ENCODE peak calls at places on chromosomes 12 and 14, in seven cellular contexts. V, O, H, L, J, W and C are unnamed samples.

GRCh38 chr14:68949236-68949965 is 29.7 kb downstream of the ACTN1 start:
- DNase-seq in V (no peak), O (no peak), H (no peak), L (no peak), J (no peak), W (peak), C (no peak)

GRCh38 chr12:98572010-98572409 is 21.5 kb upstream of the SLC25A3 start:
- DNase-seq in V (no peak), O (no peak), H (no peak), L (no peak), J (no peak), W (no peak), C (no peak)

GRCh38 chr12:104668274-104668718 is 211.5 kb downstream of the CHST11 start:
- DNase-seq in V (no peak), O (no peak), H (peak), L (no peak), J (no peak), W (no peak), C (peak)

GRCh38 chr14:100065161-100065871 is at the start of gene EVL:
- DNase-seq in V (no peak), O (no peak), H (no peak), L (peak), J (peak), W (no peak), C (no peak)

GRCh38 chr12:107027304-107028053 is 40.5 kb upstream of the MTERF2 start:
- DNase-seq in V (peak), O (no peak), H (peak), L (no peak), J (no peak), W (peak), C (peak)

GRCh38 chr12:45658066-45658465 is 71.4 kb upstream of the ARID2 start:
- DNase-seq in V (no peak), O (no peak), H (no peak), L (no peak), J (no peak), W (no peak), C (no peak)

GRCh38 chr14:105162374-105162979 is 6.1 kb downstream of the JAG2 start:
- DNase-seq in V (no peak), O (peak), H (no peak), L (no peak), J (no peak), W (no peak), C (no peak)

GRCh38 chr12:14514154-14514842 is 53.4 kb downstream of the PLBD1 start:
- DNase-seq in V (no peak), O (no peak), H (no peak), L (no peak), J (no peak), W (peak), C (peak)

GRCh38 chr12:56957229-56958052 is at the start of gene RDH16:
- DNase-seq in V (no peak), O (peak), H (no peak), L (no peak), J (no peak), W (no peak), C (no peak)

GRCh38 chr14:32608880-32609279 is 279.8 kb downstream of the AKAP6 start:
- DNase-seq in V (peak), O (no peak), H (no peak), L (no peak), J (no peak), W (peak), C (peak)

GRCh38 chr14:34682787-34683321 is 31.5 kb downstream of the CFL2 start:
- DNase-seq in V (no peak), O (no peak), H (no peak), L (no peak), J (no peak), W (no peak), C (peak)

GRCh38 chr12:100826323-100826722 is 31.7 kb downstream of the ANO4 start:
- DNase-seq in V (peak), O (no peak), H (peak), L (peak), J (no peak), W (peak), C (peak)

GRCh38 chr12:5301539-5301938 is 130.4 kb upstream of the NTF3 start:
- DNase-seq in V (no peak), O (no peak), H (no peak), L (no peak), J (no peak), W (no peak), C (no peak)

GRCh38 chr12:65093571-65093970 is 27.5 kb downstream of the WIF1 start:
- DNase-seq in V (no peak), O (no peak), H (no peak), L (no peak), J (no peak), W (peak), C (no peak)

GRCh38 chr14:89613260-89614008 is 196.4 kb upstream of the FOXN3 start:
- DNase-seq in V (no peak), O (no peak), H (no peak), L (no peak), J (no peak), W (no peak), C (no peak)

GRCh38 chr14:55129086-55129427 is at the start of gene LGALS3:
- DNase-seq in V (no peak), O (no peak), H (peak), L (peak), J (peak), W (peak), C (peak)

GRCh38 chr12:56266634-56267442 is at the start of gene COQ10A:
- DNase-seq in V (peak), O (no peak), H (peak), L (peak), J (peak), W (peak), C (peak)

GRCh38 chr12:92784795-92785562 is 82.2 kb downstream of the PLEKHG7 start:
- DNase-seq in V (peak), O (no peak), H (no peak), L (no peak), J (no peak), W (peak), C (peak)

GRCh38 chr14:78519863-78520262 is 349.7 kb downstream of the NRXN3 start:
- DNase-seq in V (peak), O (no peak), H (no peak), L (no peak), J (no peak), W (peak), C (peak)

GRCh38 chr14:36942522-36943245 is 229.7 kb downstream of the SLC25A21 start:
- DNase-seq in V (no peak), O (no peak), H (no peak), L (no peak), J (no peak), W (peak), C (peak)

GRCh38 chr12:52025301-52026172 is 18.8 kb downstream of the TAMALIN start:
- DNase-seq in V (peak), O (no peak), H (peak), L (peak), J (peak), W (peak), C (peak)

GRCh38 chr14:94355191-94355794 is 32.2 kb upstream of the SERPINA6 start:
- DNase-seq in V (no peak), O (no peak), H (no peak), L (peak), J (no peak), W (peak), C (peak)

GRCh38 chr12:93244514-93245077 is 133.1 kb upstream of the NUDT4 start:
- DNase-seq in V (no peak), O (no peak), H (no peak), L (no peak), J (no peak), W (no peak), C (no peak)

GRCh38 chr14:55297611-55298323 is 26.5 kb downstream of the FBXO34 start:
- DNase-seq in V (no peak), O (no peak), H (no peak), L (peak), J (no peak), W (no peak), C (no peak)

GRCh38 chr12:23719493-23719892 is 230.0 kb downstream of the SOX5 start:
- DNase-seq in V (no peak), O (no peak), H (no peak), L (no peak), J (no peak), W (no peak), C (no peak)

GRCh38 chr12:130813436-130813835 is 25.6 kb downstream of the STX2 start:
- DNase-seq in V (no peak), O (no peak), H (no peak), L (no peak), J (no peak), W (no peak), C (no peak)

GRCh38 chr12:100799770-100800169 is 5.2 kb downstream of the ANO4 start:
- DNase-seq in V (no peak), O (no peak), H (no peak), L (no peak), J (no peak), W (peak), C (no peak)

GRCh38 chr12:43758247-43758727 is 303 bp downstream of the PUS7L start:
- DNase-seq in V (peak), O (no peak), H (peak), L (peak), J (no peak), W (peak), C (peak)

GRCh38 chr12:42730286-42730685 is 140.7 kb upstream of the PRICKLE1 start:
- DNase-seq in V (no peak), O (no peak), H (no peak), L (no peak), J (no peak), W (peak), C (peak)

GRCh38 chr12:57276935-57277563 is 26.1 kb upstream of the STAC3 start:
- DNase-seq in V (peak), O (no peak), H (no peak), L (no peak), J (no peak), W (peak), C (peak)

GRCh38 chr12:92561543-92561899 is 141.3 kb upstream of the PLEKHG7 start:
- DNase-seq in V (peak), O (no peak), H (peak), L (peak), J (no peak), W (peak), C (peak)

GRCh38 chr12:25313591-25313990 is 62.9 kb upstream of the KRAS start:
- DNase-seq in V (no peak), O (no peak), H (no peak), L (no peak), J (no peak), W (peak), C (no peak)

GRCh38 chr12:27595231-27595642 is 71.2 kb downstream of the PPFIBP1 start:
- DNase-seq in V (peak), O (no peak), H (peak), L (no peak), J (no peak), W (peak), C (peak)

GRCh38 chr12:43306066-43306465 is 245.9 kb downstream of the ADAMTS20 start:
- DNase-seq in V (peak), O (no peak), H (peak), L (no peak), J (no peak), W (peak), C (peak)

GRCh38 chr12:7374423-7375144 is 69.4 kb downstream of the CD163L1 start:
- DNase-seq in V (peak), O (no peak), H (no peak), L (peak), J (no peak), W (peak), C (peak)

GRCh38 chr12:91753649-91754048 is 392.0 kb downstream of the BTG1 start:
- DNase-seq in V (no peak), O (no peak), H (no peak), L (no peak), J (no peak), W (no peak), C (no peak)